ENCODE peak calls at places on chromosomes 3 and 15, in four cellular contexts. One of them, this sample, is unnamed.

GRCh38 chr3:133745981-133746721 is at the start of gene TF:
- DNase-seq in WTC11: peak; percentile 22
- DNase-seq in posterior vena cava: no peak
- DNase-seq in frontal cortex: peak; percentile 67
- DNase-seq in this sample: no peak

GRCh38 chr3:151016421-151016820 is 43.9 kb upstream of the CLRN1 start:
- DNase-seq in WTC11: no peak
- DNase-seq in posterior vena cava: no peak
- DNase-seq in frontal cortex: no peak
- DNase-seq in this sample: no peak

GRCh38 chr3:71372911-71373637 is 210.5 kb downstream of the FOXP1 start:
- DNase-seq in WTC11: no peak
- DNase-seq in posterior vena cava: no peak
- DNase-seq in frontal cortex: no peak
- DNase-seq in this sample: no peak

GRCh38 chr3:141659821-141660597 is 78.1 kb upstream of the RNF7 start:
- DNase-seq in WTC11: peak; percentile 60
- DNase-seq in posterior vena cava: peak; percentile 87
- DNase-seq in frontal cortex: peak; percentile 61
- DNase-seq in this sample: no peak

GRCh38 chr15:88574646-88575045 is 28.2 kb upstream of the DET1 start:
- DNase-seq in WTC11: no peak
- DNase-seq in posterior vena cava: no peak
- DNase-seq in frontal cortex: no peak
- DNase-seq in this sample: no peak

GRCh38 chr3:4752201-4753072 is 226.8 kb upstream of the BHLHE40 start:
- DNase-seq in WTC11: no peak
- DNase-seq in posterior vena cava: no peak
- DNase-seq in frontal cortex: no peak
- DNase-seq in this sample: no peak

GRCh38 chr3:145849115-145849514 is 311.9 kb downstream of the PLOD2 start:
- DNase-seq in WTC11: no peak
- DNase-seq in posterior vena cava: no peak
- DNase-seq in frontal cortex: no peak
- DNase-seq in this sample: no peak

GRCh38 chr3:40557558-40558161 is 32.9 kb downstream of the ZNF621 start:
- DNase-seq in WTC11: no peak
- DNase-seq in posterior vena cava: no peak
- DNase-seq in frontal cortex: no peak
- DNase-seq in this sample: no peak

GRCh38 chr15:97995881-97996603 is 35.5 kb downstream of the ARRDC4 start:
- DNase-seq in WTC11: peak; percentile 38
- DNase-seq in posterior vena cava: no peak
- DNase-seq in frontal cortex: no peak
- DNase-seq in this sample: no peak

GRCh38 chr3:94301346-94301745 is 238.5 kb downstream of the NSUN3 start:
- DNase-seq in WTC11: no peak
- DNase-seq in posterior vena cava: no peak
- DNase-seq in frontal cortex: no peak
- DNase-seq in this sample: no peak

GRCh38 chr3:158152186-158152585 is 42.3 kb downstream of the RSRC1 start:
- DNase-seq in WTC11: no peak
- DNase-seq in posterior vena cava: no peak
- DNase-seq in frontal cortex: no peak
- DNase-seq in this sample: no peak

GRCh38 chr3:47017504-47018268 is 38.2 kb downstream of the NBEAL2 start:
- DNase-seq in WTC11: no peak
- DNase-seq in posterior vena cava: no peak
- DNase-seq in frontal cortex: no peak
- DNase-seq in this sample: no peak

GRCh38 chr3:108153451-108153981 is 62.7 kb upstream of the CD47 start:
- DNase-seq in WTC11: peak; percentile 61
- DNase-seq in posterior vena cava: no peak
- DNase-seq in frontal cortex: no peak
- DNase-seq in this sample: no peak

GRCh38 chr3:22245122-22245521 is 494.1 kb upstream of the ZNF385D start:
- DNase-seq in WTC11: no peak
- DNase-seq in posterior vena cava: no peak
- DNase-seq in frontal cortex: no peak
- DNase-seq in this sample: no peak

GRCh38 chr15:92614301-92614700 is 41.3 kb downstream of the FAM174B start:
- DNase-seq in WTC11: no peak
- DNase-seq in posterior vena cava: no peak
- DNase-seq in frontal cortex: no peak
- DNase-seq in this sample: no peak

GRCh38 chr3:185208836-185209235 is 45.0 kb downstream of the EHHADH start:
- DNase-seq in WTC11: no peak
- DNase-seq in posterior vena cava: no peak
- DNase-seq in frontal cortex: no peak
- DNase-seq in this sample: no peak

GRCh38 chr3:66407281-66408218 is 93.3 kb downstream of the LRIG1 start:
- DNase-seq in WTC11: peak; percentile 90
- DNase-seq in posterior vena cava: peak; percentile 88
- DNase-seq in frontal cortex: peak; percentile 79
- DNase-seq in this sample: no peak

GRCh38 chr15:29685156-29686078 is 136.9 kb downstream of the TJP1 start:
- DNase-seq in WTC11: no peak
- DNase-seq in posterior vena cava: no peak
- DNase-seq in frontal cortex: no peak
- DNase-seq in this sample: peak; percentile 63

GRCh38 chr3:196694202-196694638 is 17.8 kb downstream of the CEP19 start:
- DNase-seq in WTC11: no peak
- DNase-seq in posterior vena cava: no peak
- DNase-seq in frontal cortex: peak; percentile 42
- DNase-seq in this sample: no peak

GRCh38 chr3:107525101-107525953 is 2.6 kb downstream of the BBX start:
- DNase-seq in WTC11: peak; percentile 30
- DNase-seq in posterior vena cava: peak; percentile 85
- DNase-seq in frontal cortex: peak; percentile 7
- DNase-seq in this sample: peak; percentile 49

GRCh38 chr3:66744986-66745385 is 244.2 kb upstream of the LRIG1 start:
- DNase-seq in WTC11: no peak
- DNase-seq in posterior vena cava: no peak
- DNase-seq in frontal cortex: no peak
- DNase-seq in this sample: no peak

GRCh38 chr3:14057701-14058100 is 67.0 kb downstream of the CHCHD4 start:
- DNase-seq in WTC11: no peak
- DNase-seq in posterior vena cava: no peak
- DNase-seq in frontal cortex: no peak
- DNase-seq in this sample: no peak

GRCh38 chr3:18442743-18443669 is 17.9 kb upstream of the SATB1 start:
- DNase-seq in WTC11: no peak
- DNase-seq in posterior vena cava: no peak
- DNase-seq in frontal cortex: no peak
- DNase-seq in this sample: no peak

GRCh38 chr15:79315623-79316328 is 4.9 kb downstream of the TMED3 start:
- DNase-seq in WTC11: no peak
- DNase-seq in posterior vena cava: no peak
- DNase-seq in frontal cortex: no peak
- DNase-seq in this sample: no peak

GRCh38 chr3:101695779-101696372 is 9.4 kb upstream of the RPL24 start:
- DNase-seq in WTC11: no peak
- DNase-seq in posterior vena cava: no peak
- DNase-seq in frontal cortex: no peak
- DNase-seq in this sample: no peak

GRCh38 chr15:92714071-92714456 is 58.5 kb upstream of the FAM174B start:
- DNase-seq in WTC11: peak; percentile 40
- DNase-seq in posterior vena cava: no peak
- DNase-seq in frontal cortex: peak; percentile 41
- DNase-seq in this sample: no peak

GRCh38 chr3:130814691-130815472 is 68.3 kb upstream of the PIK3R4 start:
- DNase-seq in WTC11: no peak
- DNase-seq in posterior vena cava: peak; percentile 76
- DNase-seq in frontal cortex: no peak
- DNase-seq in this sample: no peak

GRCh38 chr15:69337133-69337532 is 38.4 kb downstream of the PAQR5 start:
- DNase-seq in WTC11: no peak
- DNase-seq in posterior vena cava: no peak
- DNase-seq in frontal cortex: no peak
- DNase-seq in this sample: no peak

GRCh38 chr15:85607141-85607806 is 187.5 kb downstream of the KLHL25 start:
- DNase-seq in WTC11: no peak
- DNase-seq in posterior vena cava: no peak
- DNase-seq in frontal cortex: no peak
- DNase-seq in this sample: no peak

GRCh38 chr15:39625856-39626255 is 45.0 kb downstream of the THBS1 start:
- DNase-seq in WTC11: no peak
- DNase-seq in posterior vena cava: no peak
- DNase-seq in frontal cortex: no peak
- DNase-seq in this sample: no peak

GRCh38 chr15:75640483-75641175 is 605 bp upstream of the IMP3 start:
- DNase-seq in WTC11: peak; percentile 68
- DNase-seq in posterior vena cava: no peak
- DNase-seq in frontal cortex: peak; percentile 20
- DNase-seq in this sample: peak; percentile 80

GRCh38 chr3:10930641-10931040 is 61.9 kb upstream of the SLC6A1 start:
- DNase-seq in WTC11: no peak
- DNase-seq in posterior vena cava: peak; percentile 37
- DNase-seq in frontal cortex: no peak
- DNase-seq in this sample: peak; percentile 22